ENCODE peak calls at places on chromosomes 3 and 15, in four cellular contexts. M, Q, F and K are unnamed samples.

GRCh38 chr3:127158614-127159221 is 34.2 kb upstream of the PRR23E start:
- DNase-seq in M (no peak), Q (no peak), F (peak; percentile 82), K (no peak)

GRCh38 chr3:51681453-51681852 is 10.4 kb downstream of the TEX264 start:
- DNase-seq in M (peak; percentile 87), Q (no peak), F (no peak), K (peak; percentile 36)

GRCh38 chr3:149579838-149580542 is 77.8 kb downstream of the WWTR1 start:
- DNase-seq in M (peak; percentile 22), Q (no peak), F (no peak), K (no peak)

GRCh38 chr3:115325539-115325938 is 178.5 kb upstream of the ZBTB20 start:
- DNase-seq in M (peak; percentile 14), Q (no peak), F (no peak), K (no peak)

GRCh38 chr3:60017631-60018030 is 967.8 kb upstream of the CFAP20DC start:
- DNase-seq in M (peak; percentile 88), Q (no peak), F (no peak), K (no peak)

GRCh38 chr3:154378311-154378710 is 51.7 kb downstream of the GPR149 start:
- DNase-seq in M (no peak), Q (no peak), F (no peak), K (no peak)

GRCh38 chr3:171811059-171811912 is 1.0 kb upstream of the PLD1 start:
- DNase-seq in M (no peak), Q (no peak), F (no peak), K (no peak)

GRCh38 chr3:8871306-8871705 is 92.0 kb downstream of the RAD18 start:
- DNase-seq in M (no peak), Q (no peak), F (no peak), K (no peak)

GRCh38 chr15:68431037-68431791 is 749 bp downstream of the ITGA11 start:
- DNase-seq in M (no peak), Q (no peak), F (no peak), K (no peak)

GRCh38 chr3:61966200-61966599 is 404.8 kb downstream of the PTPRG start:
- DNase-seq in M (no peak), Q (no peak), F (no peak), K (no peak)

GRCh38 chr15:29018406-29018805 is 132.6 kb downstream of the APBA2 start:
- DNase-seq in M (no peak), Q (no peak), F (peak; percentile 40), K (no peak)

GRCh38 chr3:197533396-197534347 is 22.1 kb downstream of the BDH1 start:
- DNase-seq in M (no peak), Q (no peak), F (no peak), K (no peak)

GRCh38 chr3:115550285-115550741 is 73.0 kb upstream of the GAP43 start:
- DNase-seq in M (no peak), Q (no peak), F (no peak), K (no peak)

GRCh38 chr3:197807969-197808587 is 17.0 kb downstream of the LRCH3 start:
- DNase-seq in M (no peak), Q (no peak), F (no peak), K (no peak)

GRCh38 chr3:109532257-109533216 is 195.2 kb upstream of the DPPA4 start:
- DNase-seq in M (peak; percentile 41), Q (peak; percentile 12), F (peak; percentile 56), K (no peak)

GRCh38 chr3:10703875-10704274 is 112.2 kb upstream of the SLC6A11 start:
- DNase-seq in M (no peak), Q (peak; percentile 29), F (no peak), K (no peak)

GRCh38 chr15:42528970-42529369 is 19.6 kb downstream of the LRRC57 start:
- DNase-seq in M (no peak), Q (no peak), F (no peak), K (no peak)

GRCh38 chr3:8755564-8756237 is 13.7 kb downstream of the OXTR start:
- DNase-seq in M (no peak), Q (no peak), F (no peak), K (no peak)

GRCh38 chr3:145219355-145220196 is 941.4 kb downstream of the PLOD2 start:
- DNase-seq in M (no peak), Q (peak; percentile 31), F (no peak), K (no peak)

GRCh38 chr3:115040673-115041286 is 106.3 kb downstream of the ZBTB20 start:
- DNase-seq in M (peak; percentile 51), Q (peak; percentile 49), F (peak; percentile 11), K (peak; percentile 40)

GRCh38 chr3:32255345-32255744 is 16.9 kb downstream of the CMTM8 start:
- DNase-seq in M (no peak), Q (no peak), F (no peak), K (no peak)

GRCh38 chr3:24042879-24043567 is 97.9 kb downstream of the NR1D2 start:
- DNase-seq in M (no peak), Q (no peak), F (no peak), K (no peak)

GRCh38 chr3:11220230-11220629 is 52.0 kb upstream of the ATG7 start:
- DNase-seq in M (no peak), Q (no peak), F (no peak), K (no peak)

GRCh38 chr3:126543457-126544090 is 15.2 kb downstream of the C3orf22 start:
- DNase-seq in M (no peak), Q (no peak), F (no peak), K (no peak)

GRCh38 chr3:196624907-196625306 is 14.6 kb upstream of the NRROS start:
- DNase-seq in M (no peak), Q (no peak), F (no peak), K (no peak)

GRCh38 chr3:64290864-64291263 is 65.6 kb upstream of the PRICKLE2 start:
- DNase-seq in M (no peak), Q (no peak), F (no peak), K (no peak)

GRCh38 chr15:79682851-79683288 is 213.9 kb downstream of the MTHFS start:
- DNase-seq in M (no peak), Q (peak; percentile 11), F (no peak), K (no peak)

GRCh38 chr3:71541313-71541712 is 42.2 kb downstream of the FOXP1 start:
- DNase-seq in M (no peak), Q (no peak), F (no peak), K (no peak)

GRCh38 chr3:83317605-83318004 is 1556.2 kb upstream of the GBE1 start:
- DNase-seq in M (no peak), Q (no peak), F (no peak), K (no peak)

GRCh38 chr3:142332390-142332789 is 107.0 kb upstream of the GK5 start:
- DNase-seq in M (no peak), Q (no peak), F (no peak), K (no peak)

GRCh38 chr15:63860161-63860954 is 26.6 kb upstream of the HERC1 start:
- DNase-seq in M (peak; percentile 93), Q (no peak), F (no peak), K (peak; percentile 50)

GRCh38 chr3:172515130-172515918 is 7.9 kb downstream of the TNFSF10 start:
- DNase-seq in M (no peak), Q (no peak), F (no peak), K (no peak)

GRCh38 chr3:107216711-107217110 is 160.5 kb upstream of the CCDC54 start:
- DNase-seq in M (no peak), Q (no peak), F (no peak), K (no peak)